ENCODE peak calls at places on chromosomes 6 and 20, in four cellular contexts. N is stimulated activated CD4-positive, alpha-beta T cell treated with anti-CD3 and anti-CD28 coated beads, Interleukin-12 subunit alpha, Interleukin-12 subunit beta, amount 100 ng/mL, for 24 hours; B is HTR-8/SVneo; X is heart right ventricle. U is an unnamed sample.

GRCh38 chr20:10902836-10903410 is 229.1 kb upstream of the JAG1 start:
- DNase-seq in B (no peak), N (no peak), X (no peak), U (no peak)

GRCh38 chr6:126170875-126171489 is 168.9 kb upstream of the CENPW start:
- DNase-seq in N (no peak), B (peak; percentile 10), X (no peak), U (no peak)

GRCh38 chr20:3714092-3714491 is 1.7 kb upstream of the SIGLEC1 start:
- DNase-seq in X (no peak), B (no peak), N (no peak), U (no peak)

GRCh38 chr20:16488086-16488485 is 85.2 kb downstream of the KIF16B start:
- DNase-seq in X (no peak), B (no peak), N (no peak), U (no peak)

GRCh38 chr6:162090734-162091133 is 636.8 kb downstream of the PRKN start:
- DNase-seq in N (no peak), X (no peak), B (no peak), U (no peak)

GRCh38 chr6:123668965-123669591 is 32.3 kb upstream of the TRDN start:
- DNase-seq in B (no peak), X (no peak), N (no peak), U (no peak)

GRCh38 chr6:113122060-113122459 is 735.1 kb upstream of the MARCKS start:
- DNase-seq in X (no peak), N (no peak), B (peak; percentile 50), U (no peak)

GRCh38 chr6:40894962-40895799 is 143.8 kb downstream of the UNC5CL start:
- DNase-seq in N (no peak), X (peak; percentile 56), B (peak; percentile 79), U (no peak)

GRCh38 chr6:67393356-67393755 is 1241.7 kb upstream of the ADGRB3 start:
- DNase-seq in X (no peak), B (no peak), N (no peak), U (no peak)

GRCh38 chr6:87393026-87393622 is 14.6 kb upstream of the CFAP206 start:
- DNase-seq in N (peak; percentile 8), B (peak; percentile 12), X (no peak), U (peak; percentile 65)

GRCh38 chr6:80250391-80250997 is 144.0 kb downstream of the BCKDHB start:
- DNase-seq in B (no peak), N (no peak), X (no peak), U (no peak)

GRCh38 chr6:25366785-25367657 is 87.8 kb downstream of the CARMIL1 start:
- DNase-seq in N (peak; percentile 11), B (no peak), X (no peak), U (no peak)

GRCh38 chr20:51768759-51769517 is 748 bp upstream of the ATP9A start:
- DNase-seq in X (no peak), N (no peak), B (no peak), U (no peak)

GRCh38 chr6:109428889-109429477 is 11.4 kb downstream of the PPIL6 start:
- DNase-seq in X (no peak), N (no peak), B (no peak), U (peak; percentile 44)

GRCh38 chr20:18066421-18067333 is 9.0 kb upstream of the OVOL2 start:
- DNase-seq in X (no peak), B (no peak), N (no peak), U (no peak)

GRCh38 chr6:83517500-83517899 is 5.2 kb downstream of the PRSS35 start:
- DNase-seq in N (no peak), B (no peak), X (no peak), U (no peak)

GRCh38 chr6:168908887-168909286 is 344.8 kb downstream of the THBS2 start:
- DNase-seq in X (no peak), B (peak; percentile 50), N (no peak), U (no peak)

GRCh38 chr6:118509009-118509617 is 39.0 kb upstream of the PLN start:
- DNase-seq in N (no peak), X (no peak), B (peak; percentile 9), U (peak; percentile 4)

GRCh38 chr6:56026461-56027180 is 151.2 kb upstream of the BMP5 start:
- DNase-seq in X (no peak), B (no peak), N (no peak), U (no peak)

GRCh38 chr6:31272431-31272830 is 539 bp upstream of the HLA-C start:
- DNase-seq in N (no peak), X (no peak), B (no peak), U (no peak)

GRCh38 chr6:41059569-41059968 is 6.6 kb downstream of the APOBEC2 start:
- DNase-seq in B (no peak), N (no peak), X (no peak), U (no peak)

GRCh38 chr6:80182291-80182690 is 75.8 kb downstream of the BCKDHB start:
- DNase-seq in N (no peak), B (peak; percentile 32), X (no peak), U (no peak)

GRCh38 chr20:48933017-48933766 is 11.7 kb downstream of the ARFGEF2 start:
- DNase-seq in X (no peak), B (no peak), N (no peak), U (peak; percentile 27)

U was measured in DMS153.